ENCODE peak calls at places on chromosomes 5 and 9, in nine cellular contexts. One of them, this sample, is unnamed.

GRCh38 chr9:135246248-135247173 is 159.0 kb downstream of the OLFM1 start:
- DNase-seq in H54: no peak
- DNase-seq in sigmoid colon: peak
- DNase-seq in breast epithelium: no peak
- DNase-seq in heart left ventricle: peak
- DNase-seq in uterus: no peak
- DNase-seq in A549: no peak
- DNase-seq in NB4: no peak
- DNase-seq in stomach: no peak
- DNase-seq in this sample: no peak

GRCh38 chr9:89312154-89312616 is 1.2 kb downstream of the CKS2 start:
- DNase-seq in H54: no peak
- DNase-seq in sigmoid colon: no peak
- DNase-seq in breast epithelium: no peak
- DNase-seq in heart left ventricle: no peak
- DNase-seq in uterus: no peak
- DNase-seq in A549: no peak
- DNase-seq in NB4: peak
- DNase-seq in stomach: no peak
- DNase-seq in this sample: no peak

GRCh38 chr5:102596113-102596512 is 97.3 kb upstream of the SLCO6A1 start:
- DNase-seq in H54: no peak
- DNase-seq in sigmoid colon: no peak
- DNase-seq in breast epithelium: no peak
- DNase-seq in heart left ventricle: no peak
- DNase-seq in uterus: no peak
- DNase-seq in A549: no peak
- DNase-seq in NB4: no peak
- DNase-seq in stomach: no peak
- DNase-seq in this sample: no peak

GRCh38 chr5:10548418-10549122 is 15.3 kb upstream of the ANKRD33B start:
- DNase-seq in H54: no peak
- DNase-seq in sigmoid colon: peak
- DNase-seq in breast epithelium: no peak
- DNase-seq in heart left ventricle: no peak
- DNase-seq in uterus: no peak
- DNase-seq in A549: no peak
- DNase-seq in NB4: no peak
- DNase-seq in stomach: no peak
- DNase-seq in this sample: no peak

GRCh38 chr5:81544351-81545001 is 150.5 kb upstream of the ACOT12 start:
- DNase-seq in H54: no peak
- DNase-seq in sigmoid colon: no peak
- DNase-seq in breast epithelium: no peak
- DNase-seq in heart left ventricle: no peak
- DNase-seq in uterus: no peak
- DNase-seq in A549: no peak
- DNase-seq in NB4: no peak
- DNase-seq in stomach: no peak
- DNase-seq in this sample: no peak

GRCh38 chr5:151023047-151023615 is 2.7 kb downstream of the GPX3 start:
- DNase-seq in H54: no peak
- DNase-seq in sigmoid colon: no peak
- DNase-seq in breast epithelium: no peak
- DNase-seq in heart left ventricle: peak
- DNase-seq in uterus: peak
- DNase-seq in A549: no peak
- DNase-seq in NB4: no peak
- DNase-seq in stomach: peak
- DNase-seq in this sample: no peak

GRCh38 chr9:34628656-34629491 is at the start of gene ARID3C:
- DNase-seq in H54: no peak
- DNase-seq in sigmoid colon: no peak
- DNase-seq in breast epithelium: no peak
- DNase-seq in heart left ventricle: no peak
- DNase-seq in uterus: no peak
- DNase-seq in A549: no peak
- DNase-seq in NB4: peak
- DNase-seq in stomach: peak
- DNase-seq in this sample: no peak

GRCh38 chr5:76007904-76008303 is 75.3 kb upstream of the SV2C start:
- DNase-seq in H54: no peak
- DNase-seq in sigmoid colon: no peak
- DNase-seq in breast epithelium: no peak
- DNase-seq in heart left ventricle: no peak
- DNase-seq in uterus: no peak
- DNase-seq in A549: no peak
- DNase-seq in NB4: no peak
- DNase-seq in stomach: no peak
- DNase-seq in this sample: no peak

GRCh38 chr9:71830131-71830530 is 61.8 kb upstream of the CEMIP2 start:
- DNase-seq in H54: no peak
- DNase-seq in sigmoid colon: no peak
- DNase-seq in breast epithelium: no peak
- DNase-seq in heart left ventricle: no peak
- DNase-seq in uterus: no peak
- DNase-seq in A549: no peak
- DNase-seq in NB4: no peak
- DNase-seq in stomach: no peak
- DNase-seq in this sample: no peak

GRCh38 chr9:127813739-127814226 is 11.1 kb downstream of the FPGS start:
- DNase-seq in H54: no peak
- DNase-seq in sigmoid colon: no peak
- DNase-seq in breast epithelium: no peak
- DNase-seq in heart left ventricle: peak
- DNase-seq in uterus: no peak
- DNase-seq in A549: no peak
- DNase-seq in NB4: no peak
- DNase-seq in stomach: no peak
- DNase-seq in this sample: no peak

GRCh38 chr9:83680233-83680632 is 27.5 kb downstream of the UBQLN1 start:
- DNase-seq in H54: no peak
- DNase-seq in sigmoid colon: no peak
- DNase-seq in breast epithelium: no peak
- DNase-seq in heart left ventricle: no peak
- DNase-seq in uterus: no peak
- DNase-seq in A549: no peak
- DNase-seq in NB4: no peak
- DNase-seq in stomach: no peak
- DNase-seq in this sample: no peak

DNA sequence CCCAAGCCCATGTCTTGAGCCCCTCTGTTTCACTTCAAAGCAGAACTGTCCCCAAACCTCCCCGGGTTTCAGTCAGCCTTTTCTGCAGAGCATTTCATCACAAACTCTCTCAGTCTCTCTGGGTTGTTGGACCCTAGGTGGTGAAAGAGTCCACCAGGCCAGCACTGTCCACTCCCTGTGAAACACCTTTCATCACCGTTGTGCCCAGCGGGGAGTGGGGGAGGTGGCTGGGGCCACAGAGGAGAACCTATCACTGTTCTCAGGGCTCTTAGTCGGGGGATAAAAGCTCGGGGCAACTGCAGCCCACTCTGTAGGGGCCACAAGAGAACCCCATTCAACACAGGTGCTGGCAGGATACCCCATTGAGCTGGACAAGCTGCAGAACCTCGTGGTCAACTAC is 5.4 kb upstream of the RABL6 start:
- DNase-seq in H54: no peak
- DNase-seq in sigmoid colon: no peak
- DNase-seq in breast epithelium: no peak
- DNase-seq in heart left ventricle: no peak
- DNase-seq in uterus: no peak
- DNase-seq in A549: no peak
- DNase-seq in NB4: no peak
- DNase-seq in stomach: no peak
- DNase-seq in this sample: no peak
- TF ChIP-seq POLR2A in H54: no peak
- TF ChIP-seq POLR2A in sigmoid colon: no peak
- TF ChIP-seq POLR2A in breast epithelium: no peak
- TF ChIP-seq POLR2A in heart left ventricle: no peak
- TF ChIP-seq POLR2A in uterus: no peak
- TF ChIP-seq POLR2A in A549: no peak
- TF ChIP-seq POLR2A in NB4: no peak
- TF ChIP-seq POLR2A in stomach: no peak
- TF ChIP-seq POLR2A in this sample: no peak

DNA sequence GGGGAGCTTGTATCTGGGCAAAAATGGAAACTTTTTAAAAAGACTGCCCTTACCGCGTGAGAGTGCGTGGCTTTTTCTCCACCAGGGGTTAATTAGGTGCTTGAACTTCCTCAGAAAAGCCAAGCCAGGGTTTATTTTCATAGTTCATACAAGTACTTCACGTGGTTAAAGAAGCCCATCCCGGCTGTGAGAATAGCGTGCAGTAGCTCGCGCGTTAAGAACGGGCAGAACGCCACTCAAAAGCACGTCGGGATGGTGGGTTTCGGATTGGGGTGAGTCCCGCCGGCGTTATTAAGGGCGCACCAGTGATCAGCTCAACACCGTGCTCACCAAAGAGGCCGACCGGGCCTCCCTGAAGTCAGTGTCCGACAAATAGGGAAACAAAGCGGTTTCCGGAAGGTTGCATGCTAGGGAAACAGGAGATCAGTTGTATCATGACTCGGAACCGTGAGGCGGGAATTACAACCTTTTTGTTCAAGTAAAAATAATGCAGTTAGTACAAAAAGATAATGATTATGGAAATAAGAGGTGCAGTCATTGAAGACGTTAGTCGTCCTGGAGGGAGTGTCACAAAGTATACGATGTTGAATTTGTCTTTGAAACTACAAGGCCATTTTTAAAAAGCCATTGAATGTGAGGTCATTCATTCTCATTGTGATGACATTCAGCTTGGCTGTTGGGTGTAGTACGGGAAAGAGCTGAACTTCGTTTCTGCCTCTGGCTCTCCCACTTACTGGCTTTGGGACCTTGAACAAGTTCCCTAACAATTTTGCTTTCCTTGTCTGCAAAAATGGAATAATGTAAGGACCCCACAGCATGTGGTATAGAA is 941 bp downstream of the SETD9 start:
- DNase-seq in H54: no peak
- DNase-seq in sigmoid colon: peak
- DNase-seq in breast epithelium: no peak
- DNase-seq in heart left ventricle: peak
- DNase-seq in uterus: no peak
- DNase-seq in A549: no peak
- DNase-seq in NB4: peak
- DNase-seq in stomach: peak
- DNase-seq in this sample: no peak
- TF ChIP-seq POLR2A in H54: no peak
- TF ChIP-seq POLR2A in sigmoid colon: no peak
- TF ChIP-seq POLR2A in breast epithelium: no peak
- TF ChIP-seq POLR2A in heart left ventricle: no peak
- TF ChIP-seq POLR2A in uterus: no peak
- TF ChIP-seq POLR2A in A549: no peak
- TF ChIP-seq POLR2A in NB4: no peak
- TF ChIP-seq POLR2A in stomach: peak
- TF ChIP-seq POLR2A in this sample: no peak

GRCh38 chr5:154190652-154191304 is at the start of gene GALNT10:
- DNase-seq in H54: no peak
- DNase-seq in sigmoid colon: peak
- DNase-seq in breast epithelium: no peak
- DNase-seq in heart left ventricle: peak
- DNase-seq in uterus: peak
- DNase-seq in A549: peak
- DNase-seq in NB4: peak
- DNase-seq in stomach: peak
- DNase-seq in this sample: no peak

GRCh38 chr5:154191467-154192261 is 1.1 kb downstream of the GALNT10 start:
- DNase-seq in H54: no peak
- DNase-seq in sigmoid colon: no peak
- DNase-seq in breast epithelium: no peak
- DNase-seq in heart left ventricle: peak
- DNase-seq in uterus: no peak
- DNase-seq in A549: no peak
- DNase-seq in NB4: peak
- DNase-seq in stomach: no peak
- DNase-seq in this sample: no peak

GRCh38 chr5:154193176-154193575 is 2.6 kb downstream of the GALNT10 start:
- DNase-seq in H54: no peak
- DNase-seq in sigmoid colon: peak
- DNase-seq in breast epithelium: no peak
- DNase-seq in heart left ventricle: peak
- DNase-seq in uterus: peak
- DNase-seq in A549: no peak
- DNase-seq in NB4: no peak
- DNase-seq in stomach: no peak
- DNase-seq in this sample: no peak

GRCh38 chr5:154189256-154189818 is 1.2 kb upstream of the GALNT10 start:
- DNase-seq in H54: no peak
- DNase-seq in sigmoid colon: peak
- DNase-seq in breast epithelium: no peak
- DNase-seq in heart left ventricle: peak
- DNase-seq in uterus: no peak
- DNase-seq in A549: no peak
- DNase-seq in NB4: peak
- DNase-seq in stomach: no peak
- DNase-seq in this sample: no peak

GRCh38 chr5:154189819-154190651 is 498 bp upstream of the GALNT10 start:
- DNase-seq in H54: peak
- DNase-seq in sigmoid colon: peak
- DNase-seq in breast epithelium: peak
- DNase-seq in heart left ventricle: peak
- DNase-seq in uterus: peak
- DNase-seq in A549: peak
- DNase-seq in NB4: peak
- DNase-seq in stomach: peak
- DNase-seq in this sample: peak
- TF ChIP-seq POLR2A in H54: peak
- TF ChIP-seq POLR2A in sigmoid colon: no peak
- TF ChIP-seq POLR2A in breast epithelium: no peak
- TF ChIP-seq POLR2A in heart left ventricle: no peak
- TF ChIP-seq POLR2A in uterus: no peak
- TF ChIP-seq POLR2A in A549: peak
- TF ChIP-seq POLR2A in NB4: peak
- TF ChIP-seq POLR2A in stomach: no peak
- TF ChIP-seq POLR2A in this sample: no peak

DNA sequence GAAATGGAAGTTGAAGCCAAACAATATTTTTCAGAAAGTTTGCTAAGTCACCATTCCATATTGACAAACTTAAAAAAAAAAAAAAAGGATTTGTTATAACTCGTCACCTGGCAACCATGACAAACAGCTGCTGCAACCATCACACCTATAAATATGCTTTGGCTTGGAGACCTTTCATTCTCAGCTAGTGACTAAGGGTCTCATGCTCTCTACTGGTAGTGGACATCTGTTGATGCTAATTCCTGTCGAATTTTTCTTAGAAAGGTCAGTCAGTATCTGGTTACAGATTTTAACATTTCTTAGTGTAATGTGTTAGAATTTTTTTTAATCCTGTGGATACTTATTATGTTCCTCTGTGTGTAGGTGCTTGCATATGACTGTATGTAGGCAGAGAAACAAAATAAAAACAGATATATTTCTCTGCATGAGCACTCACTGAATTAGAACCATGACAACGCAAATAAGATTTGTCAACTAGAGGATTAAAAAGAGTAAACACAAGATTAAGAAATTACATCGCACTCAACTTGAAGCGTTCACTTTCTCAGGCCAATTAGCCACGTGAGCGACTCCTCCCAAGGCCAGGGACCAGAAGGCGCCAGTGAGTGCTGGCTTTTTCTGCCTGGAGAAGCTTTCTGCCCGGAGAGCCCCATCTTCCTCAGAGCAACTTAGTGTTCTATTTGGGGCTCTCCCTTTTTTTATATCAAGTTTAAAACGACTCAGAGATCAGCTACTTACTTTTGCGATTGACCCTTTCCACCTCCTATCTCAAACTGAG is 27.0 kb upstream of the ZNF622 start:
- DNase-seq in H54: no peak
- DNase-seq in sigmoid colon: no peak
- DNase-seq in breast epithelium: peak
- DNase-seq in heart left ventricle: peak
- DNase-seq in uterus: peak
- DNase-seq in A549: peak
- DNase-seq in NB4: no peak
- DNase-seq in stomach: peak
- DNase-seq in this sample: no peak
- TF ChIP-seq POLR2A in H54: no peak
- TF ChIP-seq POLR2A in sigmoid colon: no peak
- TF ChIP-seq POLR2A in breast epithelium: no peak
- TF ChIP-seq POLR2A in heart left ventricle: no peak
- TF ChIP-seq POLR2A in uterus: no peak
- TF ChIP-seq POLR2A in A549: no peak
- TF ChIP-seq POLR2A in NB4: no peak
- TF ChIP-seq POLR2A in stomach: no peak
- TF ChIP-seq POLR2A in this sample: no peak